ENCODE peak calls at places on chromosomes 2 and 18, in eight cellular contexts. E, I, Q, U, B, O, D and J are unnamed samples.

GRCh38 chr2:109383505-109384307 is 230.1 kb downstream of the SEPTIN10 start:
- DNase-seq in E (no peak), I (no peak), Q (no peak), U (no peak), B (no peak), O (no peak), D (no peak), J (peak)

GRCh38 chr2:221552282-221552681 is 19.8 kb downstream of the EPHA4 start:
- DNase-seq in E (no peak), I (no peak), Q (no peak), U (no peak), B (no peak), O (no peak), D (peak), J (no peak)

GRCh38 chr2:131142849-131143248 is 37.7 kb downstream of the PLEKHB2 start:
- DNase-seq in E (no peak), I (no peak), Q (no peak), U (no peak), B (no peak), O (no peak), D (no peak), J (no peak)

GRCh38 chr2:135473567-135473966 is 57.5 kb downstream of the ZRANB3 start:
- DNase-seq in E (no peak), I (peak), Q (peak), U (no peak), B (peak), O (no peak), D (peak), J (no peak)

GRCh38 chr2:181573140-181573736 is 83.7 kb downstream of the CERKL start:
- DNase-seq in E (no peak), I (peak), Q (peak), U (no peak), B (no peak), O (no peak), D (peak), J (no peak)

GRCh38 chr2:58891828-58892366 is 650.8 kb upstream of the FANCL start:
- DNase-seq in E (no peak), I (no peak), Q (no peak), U (no peak), B (no peak), O (no peak), D (no peak), J (no peak)

GRCh38 chr2:230231251-230231650 is 5.7 kb downstream of the SP140 start:
- DNase-seq in E (no peak), I (no peak), Q (peak), U (no peak), B (no peak), O (no peak), D (no peak), J (no peak)

GRCh38 chr2:43459455-43459854 is 136.4 kb downstream of the THADA start:
- DNase-seq in E (no peak), I (no peak), Q (peak), U (no peak), B (no peak), O (no peak), D (no peak), J (no peak)

GRCh38 chr2:111148925-111149324 is 28.2 kb downstream of the BCL2L11 start:
- DNase-seq in E (no peak), I (no peak), Q (no peak), U (no peak), B (no peak), O (no peak), D (no peak), J (no peak)

GRCh38 chr2:104938226-104938941 is 84.5 kb downstream of the POU3F3 start:
- DNase-seq in E (no peak), I (no peak), Q (no peak), U (no peak), B (no peak), O (no peak), D (no peak), J (no peak)

GRCh38 chr18:35481960-35482366 is 15.8 kb downstream of the INO80C start:
- DNase-seq in E (no peak), I (no peak), Q (no peak), U (no peak), B (no peak), O (no peak), D (no peak), J (no peak)

GRCh38 chr18:68233043-68233442 is 481.9 kb downstream of the TMX3 start:
- DNase-seq in E (no peak), I (no peak), Q (no peak), U (no peak), B (no peak), O (no peak), D (no peak), J (no peak)

GRCh38 chr18:75854808-75855207 is 427.3 kb upstream of the SMIM21 start:
- DNase-seq in E (no peak), I (no peak), Q (no peak), U (no peak), B (no peak), O (no peak), D (no peak), J (no peak)

GRCh38 chr18:7926526-7926925 is 359.4 kb downstream of the PTPRM start:
- DNase-seq in E (no peak), I (peak), Q (no peak), U (no peak), B (no peak), O (no peak), D (peak), J (no peak)

GRCh38 chr2:36369163-36369562 is 13.6 kb downstream of the CRIM1 start:
- DNase-seq in E (no peak), I (no peak), Q (no peak), U (no peak), B (no peak), O (no peak), D (no peak), J (no peak)

DNA sequence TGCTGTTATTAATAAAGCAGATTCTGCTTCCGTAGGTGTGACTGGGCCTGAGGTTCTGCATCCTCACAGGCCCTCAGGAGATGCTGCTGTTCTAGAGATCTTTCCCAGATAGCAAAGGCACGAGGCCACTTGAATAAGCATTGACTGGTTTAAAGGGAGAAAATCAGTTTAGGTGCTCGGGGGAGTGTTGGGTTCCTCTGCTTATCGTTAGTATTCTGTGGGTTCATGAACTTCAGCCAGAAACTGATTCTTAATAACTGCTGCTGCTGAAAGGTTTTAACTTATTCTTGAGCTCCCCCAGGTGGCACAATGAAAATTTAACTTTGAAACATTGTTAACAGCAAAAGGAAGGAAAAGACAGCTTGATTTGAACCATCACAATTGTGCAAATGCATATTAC is 56.9 kb downstream of the ITGA6 start:
- DNase-seq in E (no peak), I (no peak), Q (peak), U (no peak), B (no peak), O (no peak), D (peak), J (no peak)
- TF ChIP-seq CTCF in E (peak), I (no peak), Q (peak), U (peak), B (peak), O (no peak), D (peak), J (peak)

DNA sequence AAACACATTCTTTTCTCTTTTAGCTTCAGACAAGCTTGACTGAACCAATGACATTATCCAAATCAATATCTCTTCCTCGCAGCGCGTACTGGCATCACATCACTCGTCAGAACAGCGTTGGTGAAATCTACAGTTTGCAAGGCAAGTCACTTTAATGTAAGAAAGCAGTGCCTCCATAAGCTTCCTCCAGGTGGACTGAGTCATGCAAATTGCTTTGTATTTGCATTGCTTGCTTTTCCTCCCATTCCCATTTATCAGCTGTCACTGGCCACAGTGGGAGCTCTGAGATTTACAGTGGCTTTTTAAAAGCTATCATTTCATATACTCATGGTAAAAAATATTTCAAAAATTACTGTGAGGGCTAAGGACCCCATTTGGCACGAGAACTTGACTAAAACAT is 189.9 kb downstream of the CD226 start:
- DNase-seq in E (no peak), I (no peak), Q (peak), U (no peak), B (no peak), O (no peak), D (no peak), J (no peak)
- TF ChIP-seq CTCF in E (no peak), I (no peak), Q (no peak), U (no peak), B (no peak), O (no peak), D (no peak), J (no peak)

GRCh38 chr18:51559198-51559901 is 361.9 kb upstream of the MEX3C start:
- DNase-seq in E (no peak), I (no peak), Q (peak), U (no peak), B (no peak), O (no peak), D (no peak), J (no peak)

GRCh38 chr18:51568151-51568550 is 370.7 kb upstream of the MEX3C start:
- DNase-seq in E (no peak), I (no peak), Q (no peak), U (no peak), B (no peak), O (no peak), D (no peak), J (no peak)

GRCh38 chr18:51559902-51560287 is 362.4 kb upstream of the MEX3C start:
- DNase-seq in E (no peak), I (no peak), Q (no peak), U (no peak), B (no peak), O (no peak), D (no peak), J (no peak)

GRCh38 chr18:51561821-51562220 is 364.3 kb upstream of the MEX3C start:
- DNase-seq in E (no peak), I (no peak), Q (no peak), U (no peak), B (peak), O (no peak), D (peak), J (no peak)

DNA sequence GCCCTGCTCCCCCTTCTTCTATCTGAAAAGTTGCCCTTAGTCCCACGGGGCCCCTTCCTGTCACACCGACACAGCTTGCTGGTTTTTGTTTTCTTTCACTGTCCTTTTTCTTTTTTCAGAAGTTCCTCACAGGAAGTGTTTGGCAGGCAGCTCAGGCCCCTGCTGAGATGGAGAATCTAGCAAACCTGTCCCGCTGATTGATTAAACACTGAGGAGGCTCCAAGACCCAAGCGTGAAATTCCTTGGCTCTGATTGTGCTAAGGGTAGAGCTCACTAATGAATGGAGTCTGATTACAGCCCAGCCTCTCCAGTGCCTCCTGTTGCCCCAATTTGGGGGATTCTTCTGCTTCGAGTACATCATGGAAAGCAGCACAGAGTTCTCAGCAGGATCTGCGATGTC is 365.9 kb upstream of the MEX3C start:
- DNase-seq in E (no peak), I (no peak), Q (no peak), U (no peak), B (no peak), O (no peak), D (no peak), J (no peak)
- TF ChIP-seq CTCF in E (no peak), I (no peak), Q (no peak), U (no peak), B (no peak), O (no peak), D (no peak), J (no peak)

DNA sequence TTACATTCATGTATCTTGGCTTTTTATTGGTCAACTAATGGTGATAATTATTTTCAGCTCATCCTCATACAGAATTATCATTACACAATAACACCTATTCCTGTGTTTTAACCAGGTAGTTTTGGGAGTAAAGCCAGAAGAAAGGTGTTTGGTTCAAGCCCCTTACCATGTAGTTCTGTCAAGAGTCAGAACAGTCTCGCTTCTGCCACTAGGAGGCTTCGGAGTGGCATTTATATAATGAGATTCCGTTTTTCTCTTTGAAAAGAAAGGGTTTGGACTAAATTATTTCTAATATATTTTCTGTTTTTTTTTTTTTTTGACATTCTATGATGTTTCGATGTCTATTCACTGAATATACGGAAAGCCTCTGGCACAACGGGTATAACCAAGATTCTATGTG is 217.8 kb downstream of the CDH7 start:
- DNase-seq in E (no peak), I (peak), Q (no peak), U (no peak), B (no peak), O (no peak), D (peak), J (no peak)
- TF ChIP-seq CTCF in E (no peak), I (peak), Q (peak), U (peak), B (no peak), O (no peak), D (no peak), J (no peak)

GRCh38 chr2:235497096-235497495 is 3.3 kb downstream of the AGAP1 start:
- DNase-seq in E (no peak), I (no peak), Q (no peak), U (no peak), B (no peak), O (no peak), D (no peak), J (no peak)
- TF ChIP-seq CTCF in E (no peak), I (no peak), Q (no peak), U (no peak), B (no peak), O (no peak), D (no peak), J (no peak)

GRCh38 chr2:95121495-95122196 is at the start of gene MRPS5:
- DNase-seq in E (peak), I (peak), Q (peak), U (peak), B (peak), O (peak), D (peak), J (peak)
- TF ChIP-seq CTCF in E (no peak), I (no peak), Q (peak), U (no peak), B (no peak), O (no peak), D (peak), J (no peak)

DNA sequence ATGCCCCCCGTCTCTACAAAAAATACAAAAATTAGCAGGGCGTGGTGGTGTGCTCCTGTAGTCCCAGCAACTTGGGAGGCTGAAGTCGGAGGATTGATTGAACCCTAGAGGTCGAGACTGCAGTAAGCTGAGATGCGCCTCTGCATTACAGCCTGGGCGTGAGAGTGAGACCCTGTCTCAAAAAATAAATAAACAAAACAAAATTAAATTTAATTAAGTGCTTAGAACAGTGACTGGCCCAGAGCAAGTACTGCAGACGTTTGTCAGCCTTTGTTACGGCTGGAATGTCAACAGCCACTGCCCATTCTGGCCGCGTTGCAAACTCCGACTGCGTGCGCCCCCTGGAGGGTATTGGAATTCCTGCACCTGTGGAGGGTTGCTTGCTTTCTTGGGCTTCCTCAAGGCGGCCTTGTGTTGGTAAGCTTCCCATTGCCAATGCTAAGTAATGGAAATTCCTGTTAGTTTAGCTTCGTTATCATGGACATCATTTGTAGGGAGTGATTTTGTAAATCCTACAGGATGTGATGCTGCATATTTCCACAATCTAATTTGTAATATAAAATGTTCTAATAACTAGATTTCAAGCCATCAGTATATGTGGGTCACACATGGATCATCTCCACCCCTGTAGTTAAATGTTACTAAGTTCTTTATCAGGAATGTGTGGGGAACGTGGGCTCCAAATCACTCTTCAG is 15.9 kb upstream of the ATP6V1B1 start:
- DNase-seq in E (peak), I (peak), Q (peak), U (peak), B (peak), O (peak), D (peak), J (peak)
- TF ChIP-seq CTCF in E (peak), I (peak), Q (peak), U (peak), B (peak), O (peak), D (peak), J (peak)

DNA sequence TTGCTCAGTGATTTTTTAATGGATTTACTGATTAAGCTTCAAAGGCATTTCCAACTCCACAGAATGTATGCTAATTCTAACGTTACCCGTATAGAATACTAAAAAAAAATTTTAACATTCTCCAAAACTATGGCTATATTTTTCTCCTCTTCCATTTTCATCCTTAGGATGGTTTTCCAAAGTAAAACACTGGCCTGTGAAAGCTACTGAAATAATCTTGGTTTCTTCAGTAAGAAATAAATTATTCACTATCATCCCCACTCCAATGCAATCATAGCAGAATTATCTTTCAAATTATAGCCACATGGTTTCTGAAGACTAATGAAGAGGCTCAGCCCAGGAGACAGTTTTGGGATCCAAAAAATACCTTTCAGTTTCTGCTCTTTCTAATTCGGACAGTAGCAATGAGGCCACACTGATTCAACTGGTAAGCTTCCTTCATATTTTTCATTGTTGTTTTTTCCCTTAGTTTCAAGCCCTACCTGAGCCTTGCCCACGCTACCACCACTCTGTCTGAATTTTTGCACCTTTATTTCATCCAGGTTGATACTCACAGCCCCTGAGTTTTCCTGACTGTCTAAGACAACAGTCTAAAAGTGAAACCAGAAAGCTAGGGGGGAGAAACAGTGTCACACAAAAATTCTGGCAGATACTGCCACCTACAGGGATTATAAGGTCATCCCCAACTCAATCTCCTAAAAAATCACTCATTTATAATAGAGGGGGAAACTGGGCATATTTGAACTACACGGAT is 887.9 kb downstream of the NRXN1 start:
- DNase-seq in E (no peak), I (peak), Q (peak), U (no peak), B (peak), O (peak), D (peak), J (no peak)
- TF ChIP-seq CTCF in E (peak), I (peak), Q (peak), U (peak), B (peak), O (peak), D (peak), J (peak)

DNA sequence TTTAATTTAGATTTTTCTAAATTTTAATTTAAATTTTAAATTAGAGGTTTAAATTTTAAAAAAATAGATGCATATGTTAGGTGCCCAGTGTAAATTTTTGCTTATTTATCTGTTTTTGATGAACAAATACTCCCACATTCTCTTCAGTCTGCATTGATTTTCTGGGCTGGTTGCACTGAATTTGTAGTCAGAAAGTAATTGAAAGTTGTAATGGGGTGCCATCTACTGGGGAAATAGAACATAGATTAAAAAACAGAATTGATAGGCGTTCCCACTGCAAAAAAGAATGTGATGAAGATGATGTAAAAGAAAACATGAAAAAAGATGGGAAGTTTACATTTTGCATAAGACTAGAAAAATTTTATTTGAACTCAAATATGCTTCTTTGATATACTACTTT is 51.7 kb upstream of the CCDC85A start:
- DNase-seq in E (no peak), I (no peak), Q (peak), U (no peak), B (no peak), O (no peak), D (peak), J (no peak)
- TF ChIP-seq CTCF in E (peak), I (peak), Q (peak), U (peak), B (peak), O (peak), D (peak), J (peak)

DNA sequence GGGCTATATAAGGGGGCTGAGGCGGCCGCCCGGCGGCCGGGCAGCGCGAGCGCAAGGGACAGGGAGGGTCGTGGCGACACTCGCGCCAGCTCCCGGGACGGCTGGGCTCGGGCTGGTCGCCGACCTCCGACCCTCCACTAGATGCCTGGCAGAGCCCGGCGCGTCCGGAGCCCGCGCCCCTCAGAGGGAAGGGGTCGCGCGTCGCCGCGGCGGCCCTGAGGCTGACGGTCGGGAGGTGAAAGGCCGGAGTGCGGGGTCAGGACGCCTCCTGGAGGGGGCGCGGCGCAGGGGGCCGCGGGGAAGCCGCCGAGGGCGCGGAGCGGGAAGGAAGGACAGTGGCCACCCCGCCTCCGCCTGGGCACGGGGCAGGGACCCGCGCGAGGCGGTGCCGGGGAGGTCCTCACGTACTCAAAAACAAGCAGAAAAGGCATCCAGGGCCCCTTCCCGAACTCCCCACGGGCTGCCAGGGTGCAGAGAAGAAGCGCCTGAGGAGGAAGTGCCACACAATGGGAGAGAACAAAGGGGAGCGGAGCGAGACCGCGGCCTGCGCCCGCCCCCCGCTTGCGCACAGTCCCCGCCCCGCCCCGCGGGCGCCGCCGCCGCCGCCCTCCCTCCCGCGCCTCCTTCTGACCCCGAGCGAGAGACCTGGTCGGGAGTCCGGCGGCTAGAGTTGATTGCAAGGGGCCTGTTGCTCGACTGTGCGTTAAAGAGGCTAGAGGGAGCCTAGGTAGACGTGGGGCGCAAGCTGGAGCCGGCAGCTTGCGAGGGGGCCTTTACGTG is 791 bp upstream of the KLF7 start:
- DNase-seq in E (peak), I (peak), Q (peak), U (peak), B (peak), O (peak), D (peak), J (peak)
- TF ChIP-seq CTCF in E (no peak), I (peak), Q (peak), U (peak), B (peak), O (peak), D (peak), J (peak)